ENCODE peak calls at places on chromosomes 1 and 21, in seven cellular contexts. H is PC-9, A is A549, S is astrocyte, G is GM12878, C is osteoblast, O is MM.1S. I is an unnamed sample.

GRCh38 chr1:180956028-180956640 is 43.4 kb downstream of the KIAA1614 start:
- DNase-seq in H (no peak), A (no peak), S (no peak), G (no peak), C (peak; percentile 76), O (no peak), I (no peak)

GRCh38 chr1:185110145-185110544 is 46.6 kb downstream of the TRMT1L start:
- DNase-seq in H (no peak), A (no peak), S (no peak), G (no peak), C (no peak), O (no peak), I (peak; percentile 2)

GRCh38 chr1:100433563-100433962 is 81.3 kb downstream of the CDC14A start:
- DNase-seq in H (peak; percentile 75), A (no peak), S (no peak), G (no peak), C (no peak), O (no peak), I (no peak)

GRCh38 chr1:155086182-155086741 is 7.6 kb downstream of the EFNA3 start:
- DNase-seq in H (peak; percentile 58), A (peak; percentile 69), S (no peak), G (no peak), C (peak; percentile 97), O (peak; percentile 83), I (no peak)

GRCh38 chr1:108661030-108661609 is at the start of gene HENMT1:
- DNase-seq in H (peak; percentile 59), A (peak; percentile 80), S (peak; percentile 70), G (peak; percentile 23), C (peak; percentile 93), O (peak; percentile 43), I (peak; percentile 78)

GRCh38 chr1:177487481-177487880 is 316.7 kb downstream of the BRINP2 start:
- DNase-seq in H (no peak), A (no peak), S (no peak), G (no peak), C (no peak), O (no peak), I (no peak)

GRCh38 chr1:212721388-212722247 is 22.0 kb upstream of the BATF3 start:
- DNase-seq in H (peak; percentile 89), A (peak; percentile 55), S (peak; percentile 87), G (no peak), C (peak; percentile 91), O (peak; percentile 12), I (peak; percentile 89)

GRCh38 chr1:155128755-155129473 is 1.2 kb downstream of the EFNA1 start:
- DNase-seq in H (peak; percentile 58), A (peak; percentile 42), S (no peak), G (no peak), C (peak; percentile 68), O (no peak), I (no peak)

GRCh38 chr1:219296430-219296850 is 122.8 kb downstream of the LYPLAL1 start:
- DNase-seq in H (no peak), A (no peak), S (peak; percentile 85), G (no peak), C (no peak), O (no peak), I (peak; percentile 90)

GRCh38 chr1:159860456-159860855 is 2.0 kb downstream of the VSIG8 start:
- DNase-seq in H (no peak), A (no peak), S (no peak), G (no peak), C (peak; percentile 92), O (no peak), I (no peak)

GRCh38 chr21:45580576-45581321 is 38.5 kb upstream of the SLC19A1 start:
- DNase-seq in H (no peak), A (no peak), S (no peak), G (no peak), C (no peak), O (no peak), I (no peak)

GRCh38 chr1:185816460-185816859 is 82.3 kb downstream of the HMCN1 start:
- DNase-seq in H (no peak), A (no peak), S (peak; percentile 41), G (no peak), C (no peak), O (no peak), I (peak; percentile 47)

GRCh38 chr1:171467626-171468025 is 17.7 kb upstream of the PRRC2C start:
- DNase-seq in H (no peak), A (no peak), S (no peak), G (no peak), C (no peak), O (no peak), I (no peak)

GRCh38 chr1:171472183-171472647 is 13.1 kb upstream of the PRRC2C start:
- DNase-seq in H (no peak), A (no peak), S (no peak), G (peak; percentile 25), C (no peak), O (no peak), I (no peak)

GRCh38 chr1:171470726-171471125 is 14.6 kb upstream of the PRRC2C start:
- DNase-seq in H (no peak), A (no peak), S (no peak), G (no peak), C (peak; percentile 47), O (no peak), I (no peak)

DNA sequence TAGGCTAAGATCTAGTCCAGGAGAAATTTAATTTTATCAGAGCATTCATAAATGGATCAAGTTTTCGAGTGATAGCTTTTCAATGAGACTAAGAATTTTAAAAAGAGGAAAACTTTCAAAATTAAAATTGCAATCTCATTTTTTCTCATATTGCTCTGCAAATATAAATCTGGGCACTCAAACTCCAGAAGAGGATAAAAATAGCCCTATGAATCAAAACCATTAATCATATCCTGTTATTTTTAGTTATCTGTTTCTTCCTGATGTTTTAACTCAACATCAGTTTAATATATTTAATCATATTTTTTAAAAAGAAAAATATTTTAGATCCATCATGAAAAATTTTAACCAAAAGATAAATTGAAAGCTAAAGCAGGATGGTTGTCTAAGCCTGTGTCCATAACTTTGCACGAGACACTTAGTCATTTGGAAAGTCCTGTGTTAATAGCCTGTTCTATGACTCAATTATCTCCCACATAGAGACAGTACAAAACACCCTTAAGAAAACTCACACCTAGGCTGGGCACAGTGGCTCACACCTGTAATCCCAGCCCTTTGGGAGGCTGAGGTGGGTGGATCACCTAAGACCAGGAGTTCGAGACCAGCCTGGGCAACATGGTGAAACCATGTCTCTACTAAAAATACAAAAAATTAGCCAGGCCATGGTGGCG is 17.1 kb upstream of the PRRC2C start:
- DNase-seq in H (no peak), A (peak; percentile 16), S (peak; percentile 59), G (no peak), C (peak; percentile 76), O (no peak), I (peak; percentile 63)
- H3K4me2 ChIP-seq in H (no peak overlapping the region), A (peak overlapping the region; percentile 10), S (peak overlapping the region; percentile 42), G (no peak overlapping the region), C (peak overlapping the region; percentile 43), O (no peak overlapping the region), I (no peak overlapping the region)

GRCh38 chr1:156129687-156130577 is 15.4 kb downstream of the LMNA start:
- DNase-seq in H (peak; percentile 94), A (peak; percentile 96), S (peak; percentile 94), G (no peak), C (peak; percentile 98), O (peak; percentile 79), I (peak; percentile 97)

GRCh38 chr1:156126701-156127534 is 12.4 kb downstream of the LMNA start:
- DNase-seq in H (peak; percentile 84), A (peak; percentile 77), S (peak; percentile 97), G (peak; percentile 86), C (peak; percentile 90), O (peak; percentile 84), I (peak; percentile 97)

GRCh38 chr1:156134716-156135435 is 18.5 kb upstream of the SEMA4A start:
- DNase-seq in H (no peak), A (no peak), S (no peak), G (no peak), C (peak; percentile 58), O (no peak), I (no peak)

GRCh38 chr1:156128749-156129682 is 14.5 kb downstream of the LMNA start:
- DNase-seq in H (no peak), A (no peak), S (peak; percentile 92), G (no peak), C (no peak), O (no peak), I (peak; percentile 93)

DNA sequence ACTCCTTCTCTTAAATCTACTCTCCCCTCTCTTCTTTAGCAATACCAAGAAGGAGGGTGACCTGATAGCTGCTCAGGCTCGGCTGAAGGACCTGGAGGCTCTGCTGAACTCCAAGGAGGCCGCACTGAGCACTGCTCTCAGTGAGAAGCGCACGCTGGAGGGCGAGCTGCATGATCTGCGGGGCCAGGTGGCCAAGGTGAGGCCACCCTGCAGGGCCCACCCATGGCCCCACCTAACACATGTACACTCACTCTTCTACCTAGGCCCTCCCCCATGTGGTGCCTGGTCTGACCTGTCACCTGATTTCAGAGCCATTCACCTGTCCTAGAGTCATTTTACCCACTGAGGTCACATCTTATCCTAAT is 16.0 kb downstream of the LMNA start:
- DNase-seq in H (no peak), A (no peak), S (no peak), G (no peak), C (no peak), O (no peak), I (no peak)
- H3K27ac ChIP-seq in H (peak overlapping the region; percentile 98), A (peak overlapping the region; percentile 95), S (peak overlapping the region; percentile 100), G (no peak overlapping the region), C (peak overlapping the region; percentile 100), O (no peak overlapping the region), I (peak overlapping the region; percentile 99)

DNA sequence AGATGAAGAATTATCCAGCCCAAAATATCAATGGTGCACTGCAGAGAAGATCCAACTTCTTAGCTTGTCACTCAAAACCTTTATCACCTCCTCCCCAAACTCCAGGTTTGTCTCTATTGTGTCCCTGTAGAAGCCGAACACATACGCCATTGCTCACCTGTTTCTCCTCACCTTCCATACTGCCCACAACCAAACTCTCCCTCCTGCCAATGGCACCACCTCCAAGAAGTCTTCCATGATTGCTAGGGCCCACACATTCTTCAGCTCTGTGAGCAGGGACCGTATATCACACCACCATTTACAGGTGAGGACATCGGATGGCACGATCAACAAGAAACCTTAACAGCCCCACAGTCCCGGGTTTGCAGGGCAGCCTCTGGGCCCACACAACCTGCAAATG is 2.2 kb downstream of the LAPTM5 start:
- DNase-seq in H (no peak), A (no peak), S (no peak), G (no peak), C (no peak), O (no peak), I (no peak)
- H3K4me1 ChIP-seq in H (peaks cover 69% of the 10 kb centered on the region), A (no peaks in the 10 kb centered on the region), S (peaks cover 20% of the 10 kb centered on the region), G (peaks cover 48% of the 10 kb centered on the region), C (peaks cover 19% of the 10 kb centered on the region), O (peaks cover 64% of the 10 kb centered on the region), I (peaks cover 12% of the 10 kb centered on the region)

DNA sequence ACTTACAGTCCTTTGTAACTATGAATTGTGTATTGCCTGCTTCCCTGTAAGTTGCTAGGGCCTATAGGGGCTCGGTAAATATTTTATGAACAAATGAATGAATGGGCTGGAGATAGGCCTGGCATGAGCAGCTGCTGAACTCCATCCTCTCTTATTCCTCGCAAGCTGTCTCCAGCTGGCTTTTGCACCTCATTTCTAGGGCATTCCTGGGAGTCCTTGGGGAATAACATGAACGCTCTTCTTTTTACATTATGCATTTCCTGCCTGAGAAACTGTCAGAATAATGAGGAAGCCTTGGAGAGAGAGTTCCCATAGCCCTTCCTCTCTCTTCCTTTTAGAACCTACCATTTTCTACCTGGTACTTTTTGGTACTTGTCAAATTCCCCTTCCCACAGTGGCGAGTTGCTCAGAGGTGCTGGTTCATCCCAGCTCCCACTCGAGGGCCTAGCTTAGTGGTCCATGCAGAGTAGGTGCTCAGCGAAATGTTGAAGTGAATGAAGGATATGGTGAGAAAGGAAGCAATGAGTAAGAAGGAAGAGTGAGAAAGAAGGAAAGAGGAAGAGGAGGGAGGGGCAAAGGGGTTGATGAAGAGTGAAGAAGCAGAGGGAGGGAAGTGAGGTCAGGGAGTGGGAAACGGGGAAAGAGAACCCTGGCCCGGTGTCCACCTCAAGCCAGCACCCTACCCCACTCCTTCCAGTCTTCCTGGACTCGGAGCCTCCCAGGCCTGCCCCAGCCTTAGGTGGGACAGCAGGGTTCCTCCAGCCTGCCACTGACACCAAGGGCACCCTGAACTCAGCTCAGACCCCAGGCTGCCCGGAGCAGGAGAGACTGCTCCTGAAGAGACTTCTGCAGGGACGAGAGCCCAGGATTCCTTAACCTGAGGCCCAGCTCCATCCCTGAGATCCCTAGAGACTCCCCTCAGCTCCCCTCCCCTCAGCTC is 29.6 kb downstream of the KCNC4 start:
- DNase-seq in H (no peak), A (no peak), S (no peak), G (no peak), C (no peak), O (no peak), I (no peak)
- H3K4me2 ChIP-seq in H (no peak overlapping the region), A (no peak overlapping the region), S (no peak overlapping the region), G (no peak overlapping the region), C (no peak overlapping the region), O (no peak overlapping the region), I (no peak overlapping the region)